ENCODE peak calls at places on chromosomes 5 and 9, in seven cellular contexts. H is AG08396; R is Right ventricle myocardium superior; C is activated effector memory CD4-positive, alpha-beta T cell treated with anti-CD3 and anti-CD28 coated beads, Interleukin-2, amount 50 U/mL, for 16 hours; M is mammary epithelial cell; P is stimulated activated CD8-positive, alpha-beta memory T cell treated with anti-CD3 and anti-CD28 coated beads, Interleukin-7, amount 100 ng/mL, for 24 hours; O is NCI-H2081 treated with DMSO at 0.1 percent for 48 hours. W is an unnamed sample.

GRCh38 chr5:60843693-60844428 is at the start of gene ELOVL7:
- DNase-seq in H (peak), M (peak), P (no peak), C (peak), R (peak), O (peak), W (peak)

GRCh38 chr5:116507941-116508655 is 66.5 kb downstream of the SEMA6A start:
- DNase-seq in P (no peak), M (no peak), O (no peak), H (no peak), C (no peak), R (no peak), W (no peak)

GRCh38 chr5:103258368-103258956 is at the start of gene MACIR:
- DNase-seq in H (peak), O (peak), C (peak), P (peak), M (peak), R (peak), W (peak)

GRCh38 chr9:131697908-131698714 is 41.8 kb downstream of the RAPGEF1 start:
- DNase-seq in M (no peak), R (no peak), C (no peak), O (no peak), H (no peak), P (no peak), W (no peak)

GRCh38 chr9:13049223-13049622 is 230.3 kb downstream of the MPDZ start:
- DNase-seq in H (no peak), C (no peak), R (no peak), M (no peak), P (no peak), O (peak), W (no peak)

GRCh38 chr5:10595678-10596309 is 31.9 kb downstream of the ANKRD33B start:
- DNase-seq in O (no peak), H (peak), P (no peak), M (peak), C (peak), R (no peak), W (peak)

GRCh38 chr9:121557581-121558422 is 58.2 kb upstream of the GGTA1 start:
- DNase-seq in M (peak), O (no peak), P (no peak), C (no peak), H (peak), R (peak), W (peak)

GRCh38 chr5:93594591-93595419 is 11.8 kb downstream of the NR2F1 start:
- DNase-seq in O (no peak), C (no peak), H (peak), M (no peak), R (no peak), P (no peak), W (no peak)

GRCh38 chr5:119016125-119016774 is 27.9 kb upstream of the DTWD2 start:
- DNase-seq in R (no peak), O (no peak), M (no peak), P (no peak), C (no peak), H (no peak), W (no peak)

GRCh38 chr5:133704411-133704810 is 92.1 kb upstream of the FSTL4 start:
- DNase-seq in M (no peak), R (no peak), H (no peak), C (no peak), P (no peak), O (no peak), W (no peak)

W was measured in right cardiac atrium.